ENCODE peak calls at places on chromosomes 13 and 19, in six cellular contexts. Z is A549, P is ovary, C is endodermal cell, A is body of pancreas, Y is spleen. Q is an unnamed sample.

GRCh38 chr13:113901231-113901630 is 37.4 kb upstream of the GAS6 start:
- DNase-seq in Z (no peak), P (no peak), C (peak; percentile 22), A (no peak), Y (no peak), Q (no peak)

GRCh38 chr19:2282062-2282861 is at the start of gene PEAK3:
- DNase-seq in Z (no peak), P (no peak), C (peak; percentile 86), A (peak; percentile 54), Y (peak; percentile 98), Q (no peak)

GRCh38 chr13:102517959-102518358 is 78.8 kb upstream of the TPP2 start:
- DNase-seq in Z (no peak), P (no peak), C (no peak), A (no peak), Y (no peak), Q (no peak)

GRCh38 chr13:30774214-30774730 is 38.9 kb downstream of the ALOX5AP start:
- DNase-seq in Z (no peak), P (no peak), C (no peak), A (no peak), Y (no peak), Q (no peak)

GRCh38 chr19:14003279-14004051 is 2.7 kb downstream of the RFX1 start:
- DNase-seq in Z (no peak), P (no peak), C (no peak), A (no peak), Y (no peak), Q (no peak)

GRCh38 chr19:35213678-35214632 is 14.6 kb downstream of the FAM187B start:
- DNase-seq in Z (peak; percentile 48), P (peak; percentile 48), C (peak; percentile 11), A (peak; percentile 83), Y (peak; percentile 90), Q (no peak)

GRCh38 chr19:50669319-50670101 is 20.3 kb downstream of the C19orf81 start:
- DNase-seq in Z (peak; percentile 69), P (no peak), C (peak; percentile 71), A (no peak), Y (no peak), Q (no peak)

GRCh38 chr13:97962887-97963286 is 9.4 kb downstream of the IPO5 start:
- DNase-seq in Z (no peak), P (no peak), C (no peak), A (no peak), Y (no peak), Q (no peak)

GRCh38 chr19:36112678-36113077 is 1.7 kb downstream of the OVOL3 start:
- DNase-seq in Z (no peak), P (no peak), C (no peak), A (no peak), Y (peak; percentile 77), Q (no peak)

GRCh38 chr13:90070362-90070761 is 1277.1 kb upstream of the MIR17HG start:
- DNase-seq in Z (no peak), P (no peak), C (no peak), A (no peak), Y (no peak), Q (no peak)

GRCh38 chr19:10289836-10290438 is at the start of gene ICAM5:
- DNase-seq in Z (no peak), P (no peak), C (no peak), A (no peak), Y (peak; percentile 77), Q (no peak)

DNA sequence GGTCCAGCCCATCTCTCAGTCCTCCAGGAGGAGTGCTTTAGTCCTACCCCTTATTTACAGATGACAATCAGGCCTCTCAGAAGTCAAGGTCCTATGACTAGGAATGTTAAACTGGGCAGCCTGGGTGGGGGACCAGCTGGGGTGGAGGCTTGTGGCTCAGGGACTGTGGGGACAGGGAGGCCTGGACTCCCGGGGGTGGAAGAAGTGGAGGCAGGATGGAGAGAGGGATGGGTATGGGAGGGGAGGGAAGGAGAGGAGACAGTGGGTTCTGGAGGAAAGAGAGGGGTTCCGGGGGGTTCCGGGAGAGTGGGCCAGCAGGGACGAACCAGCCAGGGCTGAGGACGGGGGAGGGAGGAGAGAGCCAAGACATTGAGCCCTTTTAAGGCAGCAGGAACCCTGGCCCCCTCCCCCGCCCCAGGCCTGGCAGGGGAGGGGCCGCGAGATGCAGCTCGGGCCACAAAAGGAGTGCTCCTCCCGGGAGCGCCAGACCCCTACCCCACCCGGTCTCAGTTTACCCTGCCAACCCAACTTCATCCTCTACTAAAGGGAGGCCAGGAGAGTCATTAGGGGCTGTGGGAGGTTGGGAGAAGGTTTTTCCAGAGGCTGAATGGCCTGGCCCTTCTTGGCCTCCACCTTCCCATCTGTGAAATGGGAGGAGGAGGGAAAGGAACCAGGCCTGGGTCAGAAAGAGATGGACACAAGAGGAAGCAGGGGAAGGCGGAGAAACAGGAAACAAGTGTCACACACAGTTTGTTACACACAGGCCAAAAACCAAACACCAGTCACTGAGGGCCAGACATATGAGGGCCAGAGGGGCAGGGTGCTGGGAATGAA is 1.6 kb downstream of the DMPK start:
- DNase-seq in Z (peak; percentile 39), P (peak; percentile 40), C (no peak), A (peak; percentile 50), Y (no peak), Q (no peak)
- H3K4me1 ChIP-seq in Z (peaks cover 56% of the 10 kb centered on the region), P (peaks cover 17% of the 10 kb centered on the region), C (peaks cover 11% of the 10 kb centered on the region), A (peaks cover 50% of the 10 kb centered on the region), Y (peaks cover 64% of the 10 kb centered on the region), Q (peaks cover 10% of the 10 kb centered on the region)

DNA sequence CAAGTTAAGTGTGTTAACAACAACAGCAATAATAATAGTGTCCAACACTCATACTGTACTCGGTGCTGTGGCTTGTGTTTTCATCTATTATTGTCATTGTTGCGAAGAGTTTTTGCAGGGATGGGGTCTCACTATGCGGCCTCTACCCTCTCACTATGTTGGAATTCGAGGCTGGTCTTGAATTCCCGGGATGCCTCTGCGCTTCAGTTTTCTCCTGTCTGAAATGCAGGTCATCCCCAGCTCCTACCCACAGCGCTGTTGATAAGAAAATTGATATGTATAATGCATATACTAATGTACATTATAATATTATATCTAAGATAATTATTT is 4.9 kb upstream of the SBK3 start:
- DNase-seq in Z (no peak), P (no peak), C (no peak), A (no peak), Y (no peak), Q (no peak)
- H3K4me1 ChIP-seq in Z (peaks cover 70% of the 10 kb centered on the region), P (no peaks in the 10 kb centered on the region), C (peaks cover 6% of the 10 kb centered on the region), A (peaks cover 9% of the 10 kb centered on the region), Y (peaks cover 7% of the 10 kb centered on the region), Q (peaks cover 4% of the 10 kb centered on the region)

GRCh38 chr19:29882719-29883105 is 59.3 kb upstream of the URI1 start:
- DNase-seq in Z (no peak), P (no peak), C (peak; percentile 71), A (no peak), Y (peak; percentile 41), Q (no peak)

GRCh38 chr19:29884466-29884865 is 57.6 kb upstream of the URI1 start:
- DNase-seq in Z (no peak), P (no peak), C (no peak), A (no peak), Y (no peak), Q (no peak)

GRCh38 chr19:29881386-29881785 is 60.7 kb upstream of the URI1 start:
- DNase-seq in Z (no peak), P (no peak), C (peak; percentile 17), A (no peak), Y (no peak), Q (no peak)

GRCh38 chr19:29886535-29886934 is 55.5 kb upstream of the URI1 start:
- DNase-seq in Z (no peak), P (no peak), C (no peak), A (no peak), Y (no peak), Q (no peak)

DNA sequence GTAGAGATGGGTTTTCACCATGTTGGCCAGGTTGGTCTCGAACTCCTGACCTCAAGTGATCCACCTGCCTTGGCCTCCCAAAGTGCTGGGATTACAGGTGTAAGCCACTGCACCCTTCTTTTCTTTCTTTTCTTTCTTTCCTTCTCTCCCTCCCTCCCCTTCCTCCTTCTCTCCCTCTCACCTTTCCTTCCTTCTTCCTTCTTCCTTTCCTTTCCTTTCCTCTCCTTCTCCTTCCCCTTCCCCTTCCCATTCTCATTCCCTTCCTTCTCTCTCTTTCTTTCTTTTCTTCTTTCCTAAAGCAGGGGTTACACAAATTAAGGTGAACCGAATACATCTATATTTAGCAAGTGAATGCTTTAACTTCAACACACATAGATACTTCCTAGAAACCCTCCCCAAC is 58.0 kb upstream of the URI1 start:
- DNase-seq in Z (no peak), P (no peak), C (no peak), A (no peak), Y (no peak), Q (no peak)
- H3K4me1 ChIP-seq in Z (peaks cover 4% of the 10 kb centered on the region), P (no peaks in the 10 kb centered on the region), C (no peaks in the 10 kb centered on the region), A (no peaks in the 10 kb centered on the region), Y (peaks cover 26% of the 10 kb centered on the region), Q (no peaks in the 10 kb centered on the region)

GRCh38 chr13:48233886-48234488 is 981 bp downstream of the ITM2B start:
- DNase-seq in Z (no peak), P (peak; percentile 40), C (no peak), A (no peak), Y (no peak), Q (peak; percentile 68)

GRCh38 chr13:48233097-48233885 is at the start of gene ITM2B:
- DNase-seq in Z (peak; percentile 32), P (peak; percentile 86), C (no peak), A (peak; percentile 82), Y (peak; percentile 95), Q (peak; percentile 80)

GRCh38 chr13:48235814-48236135 is 2.8 kb downstream of the ITM2B start:
- DNase-seq in Z (no peak), P (no peak), C (no peak), A (no peak), Y (no peak), Q (no peak)

GRCh38 chr13:48235100-48235813 is 2.3 kb downstream of the ITM2B start:
- DNase-seq in Z (no peak), P (peak; percentile 39), C (peak; percentile 68), A (peak; percentile 56), Y (no peak), Q (no peak)

GRCh38 chr13:48234652-48235099 is 1.7 kb downstream of the ITM2B start:
- DNase-seq in Z (no peak), P (no peak), C (no peak), A (no peak), Y (no peak), Q (no peak)
- H3K4me1 ChIP-seq in Z (peaks cover 50% of the 10 kb centered on the region), P (peaks cover 7% of the 10 kb centered on the region), C (peaks cover 6% of the 10 kb centered on the region), A (peaks cover 60% of the 10 kb centered on the region), Y (peaks cover 69% of the 10 kb centered on the region), Q (peaks cover 29% of the 10 kb centered on the region)

GRCh38 chr19:16601378-16602052 is 26.5 kb downstream of the MED26 start:
- DNase-seq in Z (no peak), P (no peak), C (no peak), A (no peak), Y (no peak), Q (no peak)
- H3K4me1 ChIP-seq in Z (no peaks in the 10 kb centered on the region), P (peaks cover 12% of the 10 kb centered on the region), C (no peaks in the 10 kb centered on the region), A (peaks cover 57% of the 10 kb centered on the region), Y (peaks cover 67% of the 10 kb centered on the region), Q (no peaks in the 10 kb centered on the region)

DNA sequence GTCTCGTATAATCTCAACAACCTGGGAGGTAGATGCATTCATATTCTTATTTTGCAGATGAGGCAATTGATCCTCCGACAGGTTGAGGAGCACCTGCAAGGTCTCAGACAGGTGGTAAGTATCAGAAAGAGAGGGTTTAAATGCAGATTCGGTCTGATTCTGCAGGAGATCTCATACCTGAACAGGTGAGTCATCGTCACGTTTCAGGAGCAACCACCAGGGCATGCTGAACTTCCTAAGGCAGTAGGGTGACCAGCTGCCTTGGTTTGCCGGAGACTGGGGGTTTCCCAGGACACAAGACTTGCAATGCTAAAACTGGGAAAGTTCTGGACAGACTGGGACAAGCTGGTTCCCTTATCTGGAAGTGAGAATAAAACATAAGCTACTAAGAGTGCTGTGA is 68.8 kb upstream of the TSHZ3 start:
- DNase-seq in Z (no peak), P (no peak), C (peak; percentile 81), A (no peak), Y (no peak), Q (no peak)
- H3K4me1 ChIP-seq in Z (no peaks in the 10 kb centered on the region), P (peaks cover under 1% of the 10 kb centered on the region), C (peaks cover 5% of the 10 kb centered on the region), A (no peaks in the 10 kb centered on the region), Y (no peaks in the 10 kb centered on the region), Q (no peaks in the 10 kb centered on the region)